ENCODE peak calls at places on chromosomes 3 and 15, in four cellular contexts. T is psoas muscle, S is DND-41, B is left ventricle myocardium inferior. V is an unnamed sample.
A peak's percentile ranks its signal among the peaks of the same experiment; 100 is the strongest.

GRCh38 chr3:31776016-31776415 is 205.0 kb downstream of the OSBPL10 start:
- DNase-seq in S (no peak), T (no peak), B (no peak), V (no peak)

GRCh38 chr15:82855286-82856092 is 46.1 kb downstream of the WHAMM start:
- DNase-seq in S (no peak), B (no peak), T (no peak), V (no peak)

GRCh38 chr3:194439915-194440550 is 41.0 kb upstream of the GP5 start:
- DNase-seq in T (no peak), B (no peak), S (no peak), V (no peak)

GRCh38 chr3:153818338-153818737 is 302.9 kb upstream of the ARHGEF26 start:
- DNase-seq in T (no peak), S (no peak), B (no peak), V (no peak)

GRCh38 chr15:73727330-73728018 is 25.7 kb downstream of the INSYN1 start:
- DNase-seq in B (peak; percentile 45), T (no peak), S (no peak), V (peak; percentile 57)

GRCh38 chr15:64847016-64847415 is 5.3 kb downstream of the PLEKHO2 start:
- DNase-seq in S (no peak), B (no peak), T (no peak), V (no peak)

GRCh38 chr3:152556731-152557254 is 278.1 kb upstream of the P2RY1 start:
- DNase-seq in B (peak; percentile 23), T (no peak), S (no peak), V (peak; percentile 56)

GRCh38 chr3:169913270-169913780 is 2.0 kb downstream of the SAMD7 start:
- DNase-seq in S (no peak), B (no peak), T (no peak), V (no peak)

GRCh38 chr3:158794936-158795518 is 6.8 kb upstream of the MFSD1 start:
- DNase-seq in S (no peak), B (no peak), T (no peak), V (peak; percentile 65)

GRCh38 chr3:13192471-13193213 is 119.4 kb upstream of the IQSEC1 start:
- DNase-seq in B (no peak), T (no peak), S (no peak), V (no peak)

GRCh38 chr15:77529394-77530159 is 103.1 kb downstream of the LINGO1 start:
- DNase-seq in B (no peak), T (no peak), S (no peak), V (no peak)

GRCh38 chr3:117278424-117279190 is 569.0 kb downstream of the TUSC7 start:
- DNase-seq in S (no peak), T (no peak), B (no peak), V (no peak)

GRCh38 chr15:59303641-59304433 is 68.8 kb downstream of the MYO1E start:
- DNase-seq in S (no peak), T (no peak), B (no peak), V (peak; percentile 56)

GRCh38 chr3:49724586-49724985 is 835 bp upstream of the GMPPB start:
- DNase-seq in B (peak; percentile 15), T (no peak), S (peak; percentile 37), V (peak; percentile 21)

GRCh38 chr3:58631742-58632141 is 34.8 kb downstream of the FAM3D start:
- DNase-seq in T (no peak), S (no peak), B (no peak), V (no peak)

GRCh38 chr15:42037650-42038049 is 16.8 kb upstream of the PLA2G4E start:
- DNase-seq in S (no peak), T (no peak), B (no peak), V (no peak)

GRCh38 chr3:24539699-24540098 is 45.0 kb upstream of the THRB start:
- DNase-seq in B (no peak), T (no peak), S (no peak), V (no peak)
- TF ChIP-seq CTCF in B (no peak), T (no peak), S (no peak), V (no peak)

DNA sequence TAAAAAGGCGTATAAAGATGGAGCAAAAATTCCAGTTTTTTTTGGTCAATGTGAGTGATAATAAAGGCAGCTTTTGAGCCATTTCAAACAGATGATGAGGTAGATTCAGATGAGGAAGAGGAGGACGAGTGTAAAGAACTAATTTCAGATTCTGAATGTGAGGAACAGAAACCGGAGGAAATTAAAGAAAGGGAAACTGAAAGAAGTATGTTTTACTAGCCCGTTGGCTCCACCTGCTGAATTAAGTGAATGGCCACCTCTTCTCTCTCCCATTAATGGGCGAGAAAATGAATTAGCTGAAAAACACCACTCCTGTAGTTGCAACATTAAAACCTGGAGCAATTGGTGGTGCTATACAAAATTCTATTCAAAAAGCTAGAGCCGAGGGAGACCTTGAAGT is 55.4 kb downstream of the CYP19A1 start:
- DNase-seq in T (no peak), B (no peak), S (no peak), V (no peak)
- H3K4me3 ChIP-seq in T (no peak overlapping the region), B (no peak overlapping the region), S (no peak overlapping the region), V (no peak overlapping the region)

GRCh38 chr3:113620091-113620490 is 76.4 kb downstream of the USF3 start:
- DNase-seq in B (no peak), S (no peak), T (no peak), V (no peak)

GRCh38 chr3:113626513-113627371 is 69.7 kb downstream of the USF3 start:
- DNase-seq in T (peak; percentile 30), B (peak; percentile 42), S (peak; percentile 25), V (peak; percentile 71)

GRCh38 chr3:113625724-113626348 is 70.6 kb downstream of the USF3 start:
- DNase-seq in B (peak; percentile 27), T (no peak), S (no peak), V (no peak)

GRCh38 chr3:113623827-113624226 is 72.6 kb downstream of the USF3 start:
- DNase-seq in B (no peak), T (no peak), S (no peak), V (no peak)

GRCh38 chr3:113623324-113623723 is 73.1 kb downstream of the USF3 start:
- DNase-seq in B (no peak), S (no peak), T (no peak), V (no peak)
- TF ChIP-seq CTCF in B (no peak), S (peak; percentile 11), T (no peak), V (peak; percentile 23)

DNA sequence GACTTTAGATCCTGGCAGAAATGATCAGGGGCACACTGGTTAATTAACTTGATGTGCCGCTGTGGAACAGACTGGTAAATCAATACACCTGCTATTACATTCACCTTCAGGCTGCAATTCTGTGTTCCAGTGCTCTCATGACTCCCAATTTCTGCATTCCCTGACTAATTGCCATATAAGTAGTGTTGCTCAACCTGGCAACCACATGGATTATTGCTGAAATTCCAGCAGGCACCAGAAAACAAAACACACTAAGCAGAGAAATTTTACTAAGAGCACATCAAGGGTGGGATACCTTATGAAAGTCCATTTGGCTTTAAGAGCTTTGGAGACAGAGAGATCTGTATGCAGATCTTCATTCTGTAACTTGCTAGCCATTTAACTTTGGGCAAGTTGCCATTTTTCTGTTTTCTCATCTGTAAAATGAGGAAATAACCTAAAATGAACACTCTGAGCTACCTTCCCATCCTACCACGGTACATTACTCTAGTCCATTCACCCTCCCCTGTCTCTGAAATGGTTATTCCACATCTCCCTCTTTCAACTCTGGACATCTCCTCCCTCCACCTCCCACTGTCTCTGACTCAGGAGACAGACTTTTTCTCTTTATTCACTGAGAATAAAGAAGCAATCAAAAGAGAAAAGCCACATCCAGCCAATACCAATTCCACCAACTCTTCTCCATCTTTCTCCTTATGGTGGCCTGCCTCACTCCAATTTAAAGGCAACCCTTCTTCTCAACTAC is 54.5 kb downstream of the STAC start:
- DNase-seq in B (no peak), S (no peak), T (no peak), V (peak; percentile 40)
- H3K4me3 ChIP-seq in B (no peak overlapping the region), S (no peak overlapping the region), T (no peak overlapping the region), V (no peak overlapping the region)